ENCODE peak calls at places on chromosomes 16 and 17, in nine cellular contexts. I is A549; W is activated naive CD8-positive, alpha-beta T cell treated with anti-CD3 and anti-CD28 coated beads, Interleukin-2, amount 10 ng/mL, durations not matched to agents 7 days and 5 days; S is naive thymus-derived CD4-positive, alpha-beta T cell; G is left cardiac atrium; Z is activated CD8-positive, alpha-beta memory T cell treated with anti-CD3 and anti-CD28 coated beads, Interleukin-2, amount 10 ng/mL, durations not matched to agents 7 days and 5 days; M is lower lobe of right lung; F is natural killer cell treated with Interleukin-12 subunit alpha and Interleukin-12 subunit beta and Interleukin-15 and Interleukin-18, amount 100 ng/mL, for 72 hours; V is activated CD4-positive, alpha-beta T cell treated with anti-CD3 and anti-CD28 coated beads for 36 hours. Y is an unnamed sample.

GRCh38 chr16:46857261-46857962 is 26.4 kb upstream of the C16orf87 start:
- ATAC-seq in Z (peak), F (no peak), M (no peak), G (peak), S (no peak), V (no peak), W (no peak), I (peak), Y (no peak)

GRCh38 chr17:43438626-43439529 is 40.1 kb downstream of the ARL4D start:
- ATAC-seq in I (no peak), F (no peak), Z (no peak), G (no peak), S (no peak), V (no peak), W (no peak), M (no peak), Y (no peak)

GRCh38 chr17:35345926-35346771 is 27.3 kb downstream of the SLFN11 start:
- ATAC-seq in G (peak), I (peak), M (peak), W (peak), V (peak), Z (peak), S (peak), F (peak), Y (peak)

GRCh38 chr17:80491478-80492342 is 15.3 kb upstream of the NPTX1 start:
- ATAC-seq in S (no peak), G (no peak), I (peak), Z (no peak), W (no peak), M (no peak), F (no peak), V (no peak), Y (no peak)

GRCh38 chr17:11598274-11599221 is at the start of gene DNAH9:
- ATAC-seq in F (peak), Z (no peak), I (peak), G (peak), V (peak), M (peak), W (peak), S (no peak), Y (no peak)

GRCh38 chr16:66881014-66881417 is 701 bp downstream of the PDP2 start:
- ATAC-seq in M (peak), V (no peak), G (peak), Z (peak), F (peak), W (peak), S (no peak), I (peak), Y (no peak)

GRCh38 chr16:89275837-89276720 is 58.6 kb downstream of the ZNF778 start:
- ATAC-seq in F (peak), S (no peak), Z (no peak), M (no peak), G (no peak), I (no peak), V (no peak), W (no peak), Y (no peak)

GRCh38 chr17:10809605-10810004 is 5.7 kb upstream of the TMEM238L start:
- ATAC-seq in M (no peak), S (no peak), I (no peak), Z (no peak), G (no peak), V (no peak), F (no peak), W (no peak), Y (no peak)

GRCh38 chr17:20046629-20047028 is 37.5 kb downstream of the SPECC1 start:
- ATAC-seq in I (no peak), S (no peak), G (no peak), V (no peak), W (no peak), Z (no peak), F (no peak), M (no peak), Y (no peak)

GRCh38 chr17:58094118-58094517 is 10.9 kb downstream of the DYNLL2 start:
- ATAC-seq in W (no peak), I (no peak), F (no peak), S (no peak), M (no peak), G (no peak), V (no peak), Z (no peak), Y (no peak)

GRCh38 chr17:42924891-42925290 is 24.3 kb downstream of the G6PC1 start:
- ATAC-seq in S (no peak), G (no peak), Z (no peak), F (no peak), W (no peak), M (no peak), I (no peak), V (no peak), Y (no peak)

GRCh38 chr16:30875881-30876791 is 17.7 kb downstream of the BCL7C start:
- ATAC-seq in I (peak), M (no peak), F (peak), V (peak), G (no peak), S (peak), Z (peak), W (no peak), Y (peak)

GRCh38 chr16:69865701-69866100 is 85.4 kb upstream of the CLEC18A start:
- ATAC-seq in I (no peak), G (peak), W (no peak), V (no peak), Z (no peak), F (peak), M (peak), S (no peak), Y (no peak)

GRCh38 chr17:32610027-32610650 is 123.3 kb downstream of the CDK5R1 start:
- ATAC-seq in F (no peak), G (no peak), M (no peak), I (no peak), W (no peak), Z (no peak), S (no peak), V (no peak), Y (no peak)

GRCh38 chr17:35214631-35215273 is 20.6 kb upstream of the SLC35G3 start:
- ATAC-seq in I (no peak), S (peak), W (peak), G (no peak), M (peak), F (peak), V (peak), Z (peak), Y (peak)

GRCh38 chr17:79931517-79932309 is 92.5 kb upstream of the CBX4 start:
- ATAC-seq in S (no peak), G (peak), M (no peak), W (no peak), I (peak), V (peak), Z (no peak), F (no peak), Y (peak)

Y was measured in activated T-helper 17 cell treated with anti-CD3 and anti-CD28 coated beads, Interleukin-2, amount 50 U/mL, for 72 hours.